ENCODE peak calls at places on chromosomes 11 and 22, in four cellular contexts. K is spleen, G is upper lobe of left lung, F is stomach. R is an unnamed sample.

GRCh38 chr22:23903328-23903971 is 9.3 kb downstream of the MIF start:
- DNase-seq in G (no peak), F (no peak), K (no peak), R (no peak)

GRCh38 chr11:45060707-45061106 is 85.7 kb upstream of the PRDM11 start:
- DNase-seq in G (no peak), K (no peak), F (no peak), R (no peak)

GRCh38 chr11:121715395-121715794 is 262.6 kb upstream of the SORL1-AS1 start:
- DNase-seq in G (no peak), F (no peak), K (no peak), R (no peak)

GRCh38 chr11:3119141-3119821 is 45.8 kb downstream of the OSBPL5 start:
- DNase-seq in F (peak; percentile 22), G (no peak), K (peak; percentile 58), R (no peak)

GRCh38 chr11:10599388-10600175 is 31.1 kb upstream of the LYVE1 start:
- DNase-seq in K (no peak), G (no peak), F (no peak), R (no peak)

GRCh38 chr11:120835601-120836228 is 188.2 kb upstream of the TBCEL start:
- DNase-seq in K (no peak), G (no peak), F (no peak), R (no peak)

GRCh38 chr22:23137905-23138520 is 3.8 kb downstream of the RSPH14 start:
- DNase-seq in F (no peak), K (no peak), G (peak; percentile 51), R (peak; percentile 88)

GRCh38 chr11:14974723-14975587 is 2.8 kb upstream of the CALCA start:
- DNase-seq in K (peak; percentile 76), G (no peak), F (peak; percentile 49), R (peak; percentile 53)

GRCh38 chr22:29914165-29914564 is 31.2 kb downstream of the MTMR3 start:
- DNase-seq in K (no peak), F (no peak), G (no peak), R (no peak)

GRCh38 chr11:119091083-119091650 is 6.5 kb downstream of the HMBS start:
- DNase-seq in G (no peak), F (no peak), K (no peak), R (no peak)

GRCh38 chr11:65301491-65302329 is 13.0 kb upstream of the CDC42EP2 start:
- DNase-seq in K (peak; percentile 77), G (no peak), F (no peak), R (no peak)

GRCh38 chr11:88552377-88553029 is 215.0 kb upstream of the CTSC start:
- DNase-seq in K (peak; percentile 76), F (peak; percentile 40), G (peak; percentile 34), R (peak; percentile 4)

GRCh38 chr11:45610627-45611026 is 54.8 kb downstream of the CHST1 start:
- DNase-seq in G (peak; percentile 42), K (no peak), F (no peak), R (peak; percentile 94)

GRCh38 chr11:14249121-14249963 is 109.6 kb downstream of the RRAS2 start:
- DNase-seq in K (peak; percentile 86), F (peak; percentile 64), G (peak; percentile 52), R (peak; percentile 56)

DNA sequence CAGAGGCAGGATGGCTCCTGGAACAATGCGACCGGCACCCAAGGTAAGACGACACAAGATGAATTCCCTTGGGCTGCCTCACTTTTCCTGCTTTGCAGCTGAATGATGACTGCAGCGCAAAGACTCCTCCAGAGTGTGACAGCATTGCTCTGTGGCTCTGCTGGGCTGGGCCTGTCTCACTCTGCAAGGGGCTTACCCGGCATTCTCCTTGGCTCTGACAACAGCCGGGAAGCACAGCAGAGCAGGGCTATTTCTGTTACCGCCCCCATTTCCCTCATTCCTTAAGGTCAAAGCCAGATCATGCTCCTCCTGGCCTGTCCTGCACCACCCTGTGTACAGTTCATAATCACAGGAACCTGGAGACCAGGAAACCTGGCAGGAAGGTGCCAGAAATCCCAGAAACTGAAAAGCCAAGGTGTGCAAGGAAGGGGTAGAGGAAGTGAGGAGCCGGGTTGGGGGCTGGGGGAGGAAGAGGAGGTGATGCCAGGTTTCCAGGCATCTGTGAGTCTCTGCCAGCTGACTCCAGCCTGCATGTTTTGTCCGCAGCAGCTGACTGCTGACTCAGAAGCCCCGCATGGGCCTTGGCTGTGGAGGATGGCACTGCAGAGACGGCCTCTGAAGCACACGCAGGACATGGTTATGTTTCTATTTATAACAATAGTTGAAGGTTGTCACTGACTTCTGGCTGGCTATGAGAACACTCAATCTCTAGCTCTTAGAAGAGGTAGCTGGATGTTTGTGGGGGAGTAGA is 113.6 kb downstream of the MICAL3 start:
- DNase-seq in F (no peak), K (peak; percentile 81), G (no peak), R (no peak)
- TF ChIP-seq CTCF in F (no peak), K (no peak), G (no peak), R (no peak)

GRCh38 chr11:90916706-90917105 is 693.9 kb upstream of the CHORDC1 start:
- DNase-seq in F (no peak), K (no peak), G (no peak), R (no peak)

GRCh38 chr11:90919332-90919731 is 696.5 kb upstream of the CHORDC1 start:
- DNase-seq in F (no peak), G (no peak), K (no peak), R (no peak)
- TF ChIP-seq POLR2AphosphoS5 in F (no peak), G (no peak), K (no peak), R (no peak)

GRCh38 chr11:68142441-68143309 is 21.5 kb upstream of the CHKA start:
- DNase-seq in G (no peak), F (peak; percentile 68), K (no peak), R (no peak)
- TF ChIP-seq CTCF in G (no peak), F (no peak), K (no peak), R (no peak)

GRCh38 chr11:81174646-81175330 is 1558.9 kb downstream of the FAM181B start:
- DNase-seq in G (no peak), K (no peak), F (no peak), R (no peak)
- TF ChIP-seq POLR2AphosphoS5 in G (no peak), K (no peak), F (no peak), R (no peak)

DNA sequence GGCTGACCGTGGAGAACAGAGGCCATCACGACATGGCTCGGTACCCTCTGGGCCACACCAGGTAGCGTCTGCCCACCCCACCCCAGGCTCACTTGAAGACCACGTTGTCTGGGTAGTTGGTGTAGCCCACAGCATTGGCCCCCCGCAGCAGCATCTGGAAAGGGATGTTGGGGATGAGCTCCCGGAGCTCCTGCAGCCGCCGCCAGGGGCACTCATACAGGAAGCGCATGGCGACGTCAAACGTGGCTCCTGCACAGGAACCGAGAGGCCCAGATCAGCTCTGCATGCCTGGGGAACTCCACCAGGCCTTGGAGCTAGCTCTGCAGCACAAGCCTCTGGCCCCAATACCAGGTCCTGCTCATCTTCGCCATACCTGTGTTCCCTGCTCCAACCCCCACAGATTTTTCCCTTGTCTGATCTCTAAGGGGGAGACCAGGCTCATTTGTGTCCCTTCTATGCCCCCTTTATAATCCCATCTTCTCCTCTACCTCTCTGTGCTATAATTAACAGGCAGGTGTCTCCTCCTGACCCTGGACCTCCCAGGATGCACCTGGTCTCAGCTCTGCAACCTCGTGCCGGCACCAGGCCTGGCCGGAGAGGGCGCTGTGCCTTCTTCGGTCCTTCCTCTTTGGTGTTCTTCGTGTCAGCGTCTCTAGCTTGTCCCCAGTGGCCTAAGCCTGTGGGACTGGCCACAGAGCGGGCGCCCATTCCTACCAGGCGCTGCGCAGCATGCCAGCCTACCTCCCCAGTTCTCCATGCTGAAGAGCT is 5.0 kb upstream of the LRFN4 start:
- DNase-seq in F (no peak), G (no peak), K (peak; percentile 64), R (no peak)
- TF ChIP-seq CTCF in F (no peak), G (no peak), K (no peak), R (no peak)

DNA sequence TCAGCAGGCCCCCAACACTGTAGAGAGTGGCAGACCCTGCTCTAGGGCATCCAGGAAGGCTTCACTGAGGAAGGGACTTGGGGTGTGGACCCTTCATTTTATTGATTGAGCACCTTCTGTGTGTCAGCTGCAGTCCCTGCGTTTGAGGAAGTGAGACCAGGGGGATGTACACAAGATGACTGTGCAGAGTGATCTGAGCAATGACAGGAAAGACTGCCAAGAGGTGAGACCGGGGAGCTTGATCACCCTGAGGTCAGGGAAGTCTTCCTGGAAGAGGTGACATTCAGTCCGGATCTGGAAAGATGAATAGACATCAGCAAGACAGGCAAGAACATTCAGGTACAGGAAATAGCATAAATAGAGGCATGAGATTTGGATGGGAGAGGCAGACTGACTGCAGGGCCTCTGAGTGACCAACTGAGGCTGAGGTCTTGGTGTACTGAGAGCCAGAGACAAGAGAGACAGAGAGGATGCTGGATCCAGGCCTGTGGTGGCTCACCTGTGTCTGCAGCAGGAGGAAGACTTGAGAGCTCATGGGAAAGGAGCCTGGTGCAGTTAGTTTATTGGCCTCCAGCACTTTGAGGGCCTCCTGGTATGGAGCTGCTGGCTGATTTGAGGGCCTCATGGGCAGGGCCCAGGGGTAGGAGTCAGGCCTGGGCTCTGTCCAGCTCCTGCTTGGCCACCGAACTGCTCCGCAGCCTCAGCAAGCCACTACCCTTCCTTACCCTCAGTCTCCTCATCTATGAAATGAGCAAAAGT is 5.2 kb downstream of the DGAT2 start:
- DNase-seq in K (peak; percentile 81), G (peak; percentile 62), F (no peak), R (peak; percentile 70)
- TF ChIP-seq POLR2AphosphoS5 in K (peak; percentile 80), G (peak; percentile 24), F (no peak), R (no peak)

DNA sequence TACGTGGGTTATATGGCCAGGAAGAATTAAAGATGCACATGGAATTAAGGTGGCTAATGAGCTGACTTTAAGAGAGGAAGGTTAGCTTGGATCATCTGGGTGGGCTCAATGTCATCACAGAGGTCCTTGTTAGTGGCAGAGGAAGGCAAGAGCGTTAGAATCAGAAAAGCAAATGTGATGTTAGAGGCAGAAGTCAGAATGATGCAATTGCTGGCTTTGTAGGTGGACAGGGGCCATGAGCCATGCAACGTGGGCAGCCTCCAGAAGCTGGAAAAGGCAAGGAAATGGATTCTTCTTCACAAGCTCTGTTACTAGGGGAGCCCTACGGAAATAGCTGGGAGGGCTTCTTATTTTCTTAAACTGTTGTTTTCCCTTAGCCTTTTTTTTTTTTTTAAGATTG is 2.3 kb upstream of the CBLIF start:
- DNase-seq in G (no peak), F (no peak), K (no peak), R (no peak)
- TF ChIP-seq CTCF in G (no peak), F (no peak), K (no peak), R (no peak)

DNA sequence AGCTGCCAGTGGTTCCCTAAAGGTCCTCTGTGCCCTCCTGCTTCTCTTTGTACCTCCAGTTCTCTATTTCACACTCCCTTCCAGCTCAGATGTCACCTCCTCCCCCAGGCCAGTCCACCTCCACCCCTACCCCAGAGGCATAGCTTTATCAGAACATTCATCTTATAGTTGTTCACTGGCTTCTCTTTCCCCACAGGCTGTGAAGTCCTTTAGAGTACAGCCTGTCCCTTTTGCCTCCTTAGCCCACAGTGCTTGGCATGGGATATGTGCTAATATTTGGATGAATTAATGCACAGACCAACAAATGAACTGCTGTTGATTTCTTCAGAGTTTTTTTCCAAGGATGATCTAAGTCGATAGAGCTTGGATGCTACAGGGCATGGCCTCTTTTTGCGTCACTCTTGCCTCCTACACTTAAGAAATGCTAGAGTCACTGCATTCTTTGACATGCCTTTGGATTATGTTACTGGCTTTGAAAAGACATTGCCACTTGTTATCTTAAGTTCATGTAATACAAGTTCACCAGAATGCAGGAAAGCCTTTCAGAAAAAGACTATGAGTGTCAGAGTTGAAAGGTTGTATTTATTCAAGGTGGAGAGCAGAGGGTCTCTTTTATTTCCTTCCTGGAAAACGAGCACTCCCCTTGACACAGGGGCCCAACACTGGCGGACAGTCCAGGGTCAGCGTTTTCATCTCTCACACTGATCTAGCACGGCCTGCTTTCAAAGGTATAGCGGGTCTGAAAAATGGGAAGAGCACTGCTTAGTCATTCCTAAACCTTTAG is 75.7 kb downstream of the PISD start:
- DNase-seq in G (no peak), F (no peak), K (no peak), R (no peak)
- TF ChIP-seq POLR2AphosphoS5 in G (peak; percentile 25), F (no peak), K (peak; percentile 37), R (no peak)

R was measured in HL-60.